ENCODE peak calls at places on chromosomes 6 and 20, in four cellular contexts. H is effector memory CD4-positive, alpha-beta T cell; D is central memory CD4-positive, alpha-beta T cell; L is stimulated activated CD8-positive, alpha-beta memory T cell treated with anti-CD3 and anti-CD28 coated beads, Interleukin-2, amount 100 ng/mL, for 1 hour. R is an unnamed sample.

GRCh38 chr6:121436966-121437756 is 1.7 kb downstream of the GJA1 start:
- DNase-seq in H (no peak), D (no peak), L (no peak), R (no peak)

GRCh38 chr20:23397961-23398360 is 23.3 kb downstream of the NAPB start:
- DNase-seq in L (no peak), D (no peak), H (no peak), R (no peak)

GRCh38 chr20:62938105-62938888 is at the start of gene GID8:
- DNase-seq in H (no peak), D (no peak), L (peak), R (no peak)

GRCh38 chr6:100482698-100483097 is 18.0 kb upstream of the SIM1 start:
- DNase-seq in L (no peak), D (no peak), H (no peak), R (no peak)

GRCh38 chr6:29887330-29887818 is 55.0 kb upstream of the HLA-A start:
- DNase-seq in D (peak), L (peak), H (peak), R (no peak)

GRCh38 chr6:166379800-166380199 is 2.9 kb downstream of the MPC1 start:
- DNase-seq in D (no peak), H (no peak), L (no peak), R (no peak)

GRCh38 chr6:21918081-21918480 is 324.5 kb downstream of the SOX4 start:
- DNase-seq in D (no peak), L (no peak), H (no peak), R (no peak)

GRCh38 chr6:147504848-147505247 is 3.6 kb upstream of the SAMD5 start:
- DNase-seq in H (no peak), L (no peak), D (no peak), R (no peak)

GRCh38 chr20:64192406-64192805 is 28.2 kb downstream of the MYT1 start:
- DNase-seq in L (no peak), H (no peak), D (no peak), R (no peak)

GRCh38 chr6:142878407-142878806 is 66.6 kb downstream of the HIVEP2 start:
- DNase-seq in D (no peak), H (no peak), L (no peak), R (no peak)

GRCh38 chr20:38256966-38257365 is 3.6 kb downstream of the KIAA1755 start:
- DNase-seq in D (no peak), H (no peak), L (no peak), R (no peak)

GRCh38 chr6:28866342-28867077 is 57.3 kb downstream of the TRIM27 start:
- DNase-seq in H (peak), L (peak), D (peak), R (no peak)

GRCh38 chr6:85551264-85551663 is 42.4 kb downstream of the SNX14 start:
- DNase-seq in H (no peak), L (no peak), D (no peak), R (no peak)

GRCh38 chr6:136466789-136467585 is 83.2 kb downstream of the MAP7 start:
- DNase-seq in D (no peak), L (no peak), H (no peak), R (no peak)

GRCh38 chr6:103396768-103397167 is 1463.0 kb downstream of the HACE1 start:
- DNase-seq in D (no peak), H (no peak), L (no peak), R (no peak)

GRCh38 chr20:62354031-62354808 is 12.9 kb downstream of the LAMA5 start:
- DNase-seq in H (no peak), D (no peak), L (no peak), R (no peak)

GRCh38 chr20:59598625-59599310 is 5.6 kb upstream of the PHACTR3 start:
- DNase-seq in D (no peak), H (no peak), L (no peak), R (no peak)

GRCh38 chr20:37254114-37254878 is 7.3 kb downstream of the GHRH start:
- DNase-seq in D (no peak), H (no peak), L (no peak), R (no peak)

GRCh38 chr20:5657190-5657872 is 92.9 kb upstream of the SHLD1 start:
- DNase-seq in L (no peak), D (no peak), H (no peak), R (no peak)

GRCh38 chr20:4154958-4155411 is 139.6 kb upstream of the RNF24 start:
- DNase-seq in D (no peak), H (no peak), L (no peak), R (no peak)

GRCh38 chr20:40279390-40279789 is 409.6 kb downstream of the MAFB start:
- DNase-seq in D (no peak), L (no peak), H (no peak), R (no peak)

GRCh38 chr20:63957004-63957689 is 931 bp upstream of the UCKL1 start:
- DNase-seq in D (peak), H (peak), L (no peak), R (no peak)

GRCh38 chr6:168462454-168462853 is 21.5 kb downstream of the SMOC2 start:
- DNase-seq in D (no peak), L (no peak), H (no peak), R (no peak)

GRCh38 chr20:59938696-59939051 is 1.4 kb downstream of the PPP1R3D start:
- DNase-seq in L (no peak), D (no peak), H (no peak), R (no peak)

GRCh38 chr20:63822276-63822696 is 8.8 kb downstream of the ZBTB46 start:
- DNase-seq in L (no peak), D (no peak), H (no peak), R (no peak)

GRCh38 chr20:37734228-37734980 is 40.6 kb downstream of the CTNNBL1 start:
- DNase-seq in L (no peak), D (no peak), H (no peak), R (no peak)

GRCh38 chr6:7390218-7390878 is 740 bp downstream of the RIOK1 start:
- DNase-seq in L (no peak), H (no peak), D (no peak), R (no peak)

GRCh38 chr6:149079911-149080501 is 237.5 kb upstream of the TAB2 start:
- DNase-seq in H (no peak), D (no peak), L (no peak), R (no peak)

GRCh38 chr6:37058084-37058586 is 52.7 kb downstream of the FGD2 start:
- DNase-seq in L (no peak), D (no peak), H (no peak), R (no peak)

GRCh38 chr6:138161434-138162103 is at the start of gene ARFGEF3:
- DNase-seq in L (peak), H (peak), D (peak), R (no peak)

GRCh38 chr6:53159558-53159957 is 10.9 kb upstream of the GCM1 start:
- DNase-seq in H (no peak), L (no peak), D (no peak), R (no peak)

GRCh38 chr20:41632896-41633295 is 14.7 kb upstream of the CHD6 start:
- DNase-seq in D (no peak), H (no peak), L (no peak), R (no peak)

GRCh38 chr6:158666637-158667359 is 16.9 kb downstream of the SYTL3 start:
- DNase-seq in L (no peak), H (no peak), D (no peak), R (no peak)

GRCh38 chr6:50049829-50050228 is at the start of gene DEFB112:
- DNase-seq in D (no peak), L (no peak), H (no peak), R (no peak)

GRCh38 chr20:46694484-46694883 is 5.2 kb upstream of the TP53RK start:
- DNase-seq in L (no peak), H (no peak), D (peak), R (no peak)

GRCh38 chr6:17886891-17887290 is 100.5 kb downstream of the KIF13A start:
- DNase-seq in L (no peak), H (no peak), D (no peak), R (no peak)

GRCh38 chr20:11869641-11870040 is 48.1 kb upstream of the BTBD3 start:
- DNase-seq in H (no peak), D (no peak), L (no peak), R (no peak)

GRCh38 chr6:166500246-166500645 is 86.2 kb downstream of the RAMACL start:
- DNase-seq in D (no peak), H (no peak), L (no peak), R (no peak)

R was measured in NCI-H1048.